ENCODE peak calls at places on chromosome 16, in seven cellular contexts. R, M, S, L, E, Q and O are unnamed samples.

GRCh38 chr16:86342161-86342560 is 168.2 kb upstream of the FOXF1 start:
- DNase-seq in M (no peak), E (no peak), L (no peak), S (no peak), R (no peak), Q (no peak), O (no peak)

GRCh38 chr16:27824786-27825185 is 238.7 kb downstream of the GSG1L start:
- DNase-seq in E (no peak), S (no peak), R (no peak), Q (no peak), L (no peak), M (no peak), O (no peak)

GRCh38 chr16:70258065-70258464 is 6.3 kb upstream of the EXOSC6 start:
- DNase-seq in M (peak), Q (no peak), L (no peak), E (no peak), R (no peak), S (no peak), O (no peak)

GRCh38 chr16:12341966-12342365 is 365.4 kb downstream of the SNX29 start:
- DNase-seq in E (no peak), Q (no peak), S (no peak), R (no peak), L (no peak), M (no peak), O (no peak)

GRCh38 chr16:56653218-56653617 is 1.5 kb downstream of the MT1B start:
- DNase-seq in M (no peak), S (no peak), Q (no peak), E (no peak), R (no peak), L (no peak), O (no peak)

GRCh38 chr16:67415872-67416793 is at the start of gene ZDHHC1:
- DNase-seq in S (peak), M (peak), Q (peak), R (peak), L (no peak), E (no peak), O (peak)

GRCh38 chr16:88868974-88869672 is 2.7 kb upstream of the PABPN1L start:
- DNase-seq in R (no peak), S (no peak), M (no peak), Q (no peak), L (no peak), E (no peak), O (no peak)

GRCh38 chr16:27222499-27223225 is 19.3 kb downstream of the KDM8 start:
- DNase-seq in M (no peak), Q (peak), S (peak), R (peak), L (no peak), E (no peak), O (no peak)

GRCh38 chr16:15642557-15643452 is at the start of gene MARF1:
- DNase-seq in Q (peak), M (peak), R (peak), S (peak), E (peak), L (peak), O (peak)